ENCODE peak calls at places on chromosomes 7 and 10, in four cellular contexts. T is amygdala, D is NCI-H2171 treated with DMSO at 0.1 percent for 48 hours, C is HuH-7. G is an unnamed sample.

GRCh38 chr10:101879456-101880189 is 36.0 kb upstream of the KCNIP2 start:
- DNase-seq in T (no peak), D (no peak), C (no peak), G (peak; percentile 55)

GRCh38 chr7:134016223-134016941 is 110.8 kb upstream of the LRGUK start:
- DNase-seq in T (no peak), D (peak; percentile 50), C (peak; percentile 45), G (peak; percentile 43)

GRCh38 chr7:51606601-51607154 is 290.1 kb upstream of the COBL start:
- DNase-seq in T (no peak), D (no peak), C (peak; percentile 54), G (no peak)

GRCh38 chr7:27897441-27897847 is 157.5 kb downstream of the TAX1BP1 start:
- DNase-seq in T (no peak), D (no peak), C (peak; percentile 41), G (no peak)

GRCh38 chr7:117010375-117011133 is 57.3 kb downstream of the ST7 start:
- DNase-seq in T (no peak), D (no peak), C (no peak), G (no peak)

GRCh38 chr7:74039337-74039736 is 11.4 kb downstream of the ELN start:
- DNase-seq in T (no peak), D (peak; percentile 78), C (no peak), G (no peak)

GRCh38 chr10:22708772-22709171 is 5.6 kb downstream of the PIP4K2A start:
- DNase-seq in T (no peak), D (no peak), C (no peak), G (no peak)

GRCh38 chr10:122780391-122780790 is 65.3 kb downstream of the CUZD1 start:
- DNase-seq in T (no peak), D (no peak), C (no peak), G (no peak)

GRCh38 chr7:81598951-81599350 is 170.9 kb downstream of the HGF start:
- DNase-seq in T (no peak), D (no peak), C (no peak), G (no peak)

GRCh38 chr10:62761115-62761514 is 43.4 kb upstream of the ADO start:
- DNase-seq in T (no peak), D (no peak), C (no peak), G (no peak)

GRCh38 chr10:60734226-60734625 is 44.1 kb upstream of the CDK1 start:
- DNase-seq in T (no peak), D (no peak), C (no peak), G (no peak)

GRCh38 chr7:76231071-76231470 is 29.4 kb downstream of the SRRM3 start:
- DNase-seq in T (no peak), D (peak; percentile 53), C (no peak), G (no peak)

GRCh38 chr7:118583651-118584050 is 359.1 kb downstream of the ANKRD7 start:
- DNase-seq in T (no peak), D (peak; percentile 98), C (no peak), G (no peak)

GRCh38 chr10:57948796-57949195 is 318.9 kb downstream of the IPMK start:
- DNase-seq in T (no peak), D (no peak), C (no peak), G (no peak)

GRCh38 chr7:84237533-84238173 is 43.1 kb upstream of the SEMA3A start:
- DNase-seq in T (no peak), D (no peak), C (no peak), G (no peak)

GRCh38 chr7:2037301-2037804 is 195.4 kb downstream of the MAD1L1 start:
- DNase-seq in T (no peak), D (no peak), C (no peak), G (no peak)

GRCh38 chr10:86360657-86361056 is 5.9 kb downstream of the GRID1 start:
- DNase-seq in T (no peak), D (no peak), C (no peak), G (no peak)

GRCh38 chr10:71344154-71344915 is 25.3 kb downstream of the SLC29A3 start:
- DNase-seq in T (no peak), D (peak; percentile 19), C (no peak), G (no peak)

GRCh38 chr7:41880107-41880506 is 177.2 kb upstream of the INHBA start:
- DNase-seq in T (no peak), D (no peak), C (no peak), G (peak; percentile 76)

GRCh38 chr7:143240323-143241168 is 18.7 kb downstream of the TAS2R40 start:
- DNase-seq in T (peak; percentile 12), D (peak; percentile 83), C (peak; percentile 27), G (peak; percentile 71)

GRCh38 chr7:129281163-129281562 is 56.3 kb downstream of the AHCYL2 start:
- DNase-seq in T (no peak), D (no peak), C (no peak), G (no peak)

GRCh38 chr7:69213882-69214281 is 384.4 kb upstream of the AUTS2 start:
- DNase-seq in T (no peak), D (no peak), C (no peak), G (no peak)

GRCh38 chr10:88386204-88386877 is 196.8 kb downstream of the RNLS start:
- DNase-seq in T (no peak), D (no peak), C (no peak), G (no peak)

GRCh38 chr10:124565565-124566221 is 104.1 kb downstream of the LHPP start:
- DNase-seq in T (no peak), D (no peak), C (peak; percentile 77), G (peak; percentile 8)

GRCh38 chr7:38831262-38831661 is 77.7 kb downstream of the VPS41 start:
- DNase-seq in T (no peak), D (no peak), C (no peak), G (no peak)

GRCh38 chr7:139771001-139771956 is 6.5 kb downstream of the HIPK2 start:
- DNase-seq in T (no peak), D (no peak), C (no peak), G (no peak)

GRCh38 chr10:117367718-117368117 is 7.5 kb downstream of the PDZD8 start:
- DNase-seq in T (no peak), D (no peak), C (no peak), G (no peak)

GRCh38 chr10:125152646-125153368 is 7.6 kb downstream of the CTBP2 start:
- DNase-seq in T (peak; percentile 73), D (no peak), C (no peak), G (peak; percentile 94)

GRCh38 chr10:101066890-101067355 is 5.1 kb downstream of the KAZALD1 start:
- DNase-seq in T (no peak), D (peak; percentile 24), C (no peak), G (no peak)

G was measured in posterior cingulate gyrus.